ENCODE peak calls at places on chromosomes 5 and 9, in four cellular contexts. U, D, E and I are unnamed samples.
A peak's percentile ranks its signal among the peaks of the same experiment; 100 is the strongest.

GRCh38 chr9:133843250-133843649 is 105.1 kb upstream of the SARDH start:
- ATAC-seq in D (no peak), E (no peak), U (no peak), I (no peak)

GRCh38 chr9:131080589-131080988 is 15.7 kb upstream of the AIF1L start:
- ATAC-seq in E (no peak), U (no peak), D (no peak), I (no peak)

GRCh38 chr5:111851616-111852015 is 94.6 kb upstream of the NREP start:
- ATAC-seq in U (no peak), D (no peak), E (no peak), I (no peak)

GRCh38 chr5:3671366-3671765 is 75.7 kb downstream of the IRX1 start:
- ATAC-seq in U (peak; percentile 16), D (no peak), E (no peak), I (no peak)

GRCh38 chr5:31781772-31782171 is 142.8 kb downstream of the PDZD2 start:
- ATAC-seq in U (peak; percentile 16), D (no peak), E (no peak), I (no peak)

GRCh38 chr9:101115062-101115461 is 86.5 kb downstream of the PLPPR1 start:
- ATAC-seq in D (no peak), U (no peak), E (no peak), I (no peak)

GRCh38 chr9:76438841-76439588 is 20.0 kb upstream of the GCNT1 start:
- ATAC-seq in E (no peak), U (no peak), D (no peak), I (no peak)

GRCh38 chr5:125409101-125409495 is 662.7 kb upstream of the ZNF608 start:
- ATAC-seq in D (no peak), U (no peak), E (peak; percentile 62), I (no peak)

GRCh38 chr5:74934949-74935751 is 69.0 kb upstream of the FAM169A start:
- ATAC-seq in U (peak; percentile 34), E (peak; percentile 29), D (peak; percentile 72), I (peak; percentile 48)

GRCh38 chr9:86971742-86972141 is 24.4 kb upstream of the GAS1 start:
- ATAC-seq in E (no peak), D (no peak), U (no peak), I (no peak)

DNA sequence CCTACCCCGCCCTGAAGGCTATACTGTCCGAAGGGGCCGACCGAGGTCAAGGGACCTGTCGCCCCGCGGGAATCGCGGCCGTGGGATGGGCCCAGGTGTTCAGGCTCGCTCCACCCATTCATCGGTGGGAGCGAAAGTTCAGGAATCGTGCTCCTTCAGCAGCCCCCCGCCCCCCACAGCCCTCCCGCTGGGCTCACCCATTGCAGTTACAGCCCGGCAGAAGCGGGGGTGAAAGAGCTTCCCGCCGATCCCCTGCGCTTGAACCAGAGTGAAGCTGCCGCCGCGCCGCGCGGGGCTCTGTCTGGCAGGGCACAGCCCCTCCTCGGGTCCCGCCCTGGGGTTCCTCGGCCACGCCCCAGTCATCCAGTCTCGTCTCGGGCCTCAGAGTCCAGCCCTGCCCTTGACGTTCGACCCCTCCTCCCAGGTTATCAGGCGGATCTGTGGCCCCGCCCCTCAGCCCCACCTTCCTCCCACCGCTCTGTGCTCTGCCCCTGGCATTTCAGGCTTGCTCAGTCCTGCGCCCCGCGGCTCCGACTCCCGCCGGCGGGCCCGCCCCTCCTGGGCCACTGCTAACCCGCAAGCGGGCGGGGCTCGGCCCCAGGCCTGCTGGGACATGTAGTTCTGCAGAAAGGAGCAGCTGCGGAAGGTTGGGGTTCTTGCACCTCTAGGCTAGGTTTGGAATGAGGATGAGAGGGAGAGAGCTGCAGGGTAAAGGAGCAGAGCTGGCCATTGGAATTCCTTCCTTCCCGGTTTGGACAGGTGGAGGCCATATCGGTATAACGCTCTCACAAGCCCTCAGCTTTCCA is at the start of gene MYORG:
- ATAC-seq in U (peak; percentile 87), D (peak; percentile 71), E (peak; percentile 89), I (peak; percentile 89)
- TF ChIP-seq POLR2A in U (peak; percentile 78), D (no peak), E (peak; percentile 50), I (peak; percentile 34)

GRCh38 chr5:138460032-138460693 is 5.1 kb upstream of the EGR1 start:
- ATAC-seq in D (no peak), U (no peak), E (no peak), I (no peak)
- H3K27ac ChIP-seq in D (no peak overlapping the region), U (no peak overlapping the region), E (no peak overlapping the region), I (no peak overlapping the region)

GRCh38 chr9:124291801-124292396 is 34.1 kb downstream of the NEK6 start:
- ATAC-seq in D (peak; percentile 70), E (peak; percentile 19), U (peak; percentile 15), I (no peak)
- TF ChIP-seq EP300 in D (no peak), E (no peak), U (no peak), I (no peak)

GRCh38 chr5:42808888-42809611 is 2.6 kb downstream of the SELENOP start:
- ATAC-seq in D (no peak), U (no peak), E (no peak), I (no peak)

GRCh38 chr5:42806004-42806700 is 5.5 kb downstream of the SELENOP start:
- ATAC-seq in D (no peak), E (no peak), U (no peak), I (no peak)

GRCh38 chr5:42804717-42805339 is 6.9 kb downstream of the SELENOP start:
- ATAC-seq in U (no peak), E (no peak), D (no peak), I (no peak)

GRCh38 chr5:42807722-42808447 is 3.8 kb downstream of the SELENOP start:
- ATAC-seq in D (peak; percentile 73), U (no peak), E (peak; percentile 42), I (no peak)

GRCh38 chr5:42806701-42807262 is 4.9 kb downstream of the SELENOP start:
- ATAC-seq in D (no peak), E (no peak), U (no peak), I (no peak)
- TF ChIP-seq POLR2A in D (no peak), E (no peak), U (no peak), I (no peak)

GRCh38 chr9:115553082-115553481 is 435.1 kb upstream of the TNC start:
- ATAC-seq in D (no peak), U (no peak), E (no peak), I (no peak)
- H3K27ac ChIP-seq in D (no peak overlapping the region), U (no peak overlapping the region), E (no peak overlapping the region), I (no peak overlapping the region)

GRCh38 chr5:169097897-169098296 is 203.0 kb downstream of the SLIT3 start:
- ATAC-seq in D (no peak), U (no peak), E (no peak), I (no peak)

GRCh38 chr5:169100735-169101075 is 200.2 kb downstream of the SLIT3 start:
- ATAC-seq in E (peak; percentile 82), D (no peak), U (no peak), I (no peak)

GRCh38 chr5:169099801-169100734 is 200.9 kb downstream of the SLIT3 start:
- ATAC-seq in U (peak; percentile 43), D (no peak), E (peak; percentile 45), I (peak; percentile 66)

GRCh38 chr5:169097374-169097831 is 203.5 kb downstream of the SLIT3 start:
- ATAC-seq in U (no peak), E (no peak), D (no peak), I (peak; percentile 41)

GRCh38 chr5:169098331-169099121 is 202.4 kb downstream of the SLIT3 start:
- ATAC-seq in E (no peak), D (no peak), U (no peak), I (no peak)
- TF ChIP-seq EP300 in E (no peak), D (no peak), U (no peak), I (no peak)

DNA sequence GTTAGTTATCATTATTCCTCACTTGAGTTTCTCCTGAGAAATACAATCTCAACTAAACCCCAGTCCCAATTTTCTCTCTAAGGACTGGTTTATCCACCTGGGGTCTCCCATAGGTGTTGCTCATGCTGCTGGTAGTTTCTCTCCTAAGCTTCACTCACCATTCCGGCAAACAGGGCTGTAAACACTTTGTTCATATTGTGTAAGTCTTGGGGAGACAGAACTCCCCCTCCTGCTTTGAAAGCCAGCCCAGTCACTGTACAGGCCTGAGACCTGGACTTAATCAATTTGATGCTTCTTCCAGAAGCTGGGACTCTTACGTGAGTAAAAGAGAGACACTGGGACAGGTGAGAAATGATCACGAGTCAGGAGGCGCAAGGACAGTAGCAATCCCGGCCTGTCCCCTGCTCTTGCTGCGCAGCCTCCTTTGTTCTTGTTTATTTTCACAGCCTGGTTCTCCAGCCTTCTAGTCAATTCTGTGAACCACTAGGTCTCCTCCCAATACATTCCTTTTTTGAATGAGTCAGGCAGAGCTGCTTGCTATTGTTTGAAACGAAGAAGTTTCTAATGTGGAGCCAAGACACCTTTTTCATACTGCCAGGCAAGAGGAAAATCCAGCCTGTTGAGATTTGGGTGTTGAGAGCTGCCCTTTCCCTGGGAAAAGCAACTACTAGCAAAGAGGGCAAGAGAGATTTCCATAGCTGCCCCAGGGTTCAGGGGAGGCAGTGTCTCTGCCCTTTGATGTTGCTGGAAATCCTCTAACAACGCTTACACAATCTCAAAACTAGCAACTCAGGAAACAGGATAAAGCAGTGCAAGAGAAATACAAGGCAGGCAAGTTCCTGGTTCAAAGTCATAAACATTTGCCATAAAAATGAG is 9.2 kb upstream of the SHROOM1 start:
- ATAC-seq in E (no peak), U (peak; percentile 22), D (peak; percentile 72), I (peak; percentile 48)
- TF ChIP-seq POLR2A in E (no peak), U (no peak), D (peak; percentile 55), I (no peak)

DNA sequence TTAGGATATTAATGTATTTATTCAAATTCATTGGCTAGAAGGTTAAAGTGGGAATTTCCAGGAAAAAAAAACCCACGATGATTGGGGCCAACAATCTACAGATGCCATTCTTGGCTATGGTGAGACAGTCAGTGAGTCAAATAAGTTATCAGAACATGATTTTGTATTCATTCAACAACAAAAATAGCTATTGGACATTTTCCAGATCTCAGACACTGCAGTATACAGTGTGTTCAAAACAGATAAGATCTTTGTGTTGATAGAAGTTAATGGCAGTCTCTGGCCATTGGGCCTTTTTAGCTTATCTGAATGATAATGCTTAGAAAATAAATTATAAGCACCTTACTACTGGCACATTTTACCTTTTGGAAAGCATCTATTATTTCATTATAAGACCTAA is 547.7 kb downstream of the MAT2B start:
- ATAC-seq in U (no peak), D (no peak), E (no peak), I (no peak)
- H3K27ac ChIP-seq in U (no peak overlapping the region), D (no peak overlapping the region), E (no peak overlapping the region), I (no peak overlapping the region)

GRCh38 chr5:140977003-140977402 is 10.7 kb downstream of the PCDHAC2 start:
- ATAC-seq in U (peak; percentile 66), E (no peak), D (no peak), I (peak; percentile 41)
- TF ChIP-seq EP300 in U (no peak), E (no peak), D (no peak), I (no peak)

GRCh38 chr5:172623313-172623980 is 17.6 kb upstream of the NEURL1B start:
- ATAC-seq in U (no peak), D (no peak), E (no peak), I (no peak)

GRCh38 chr5:172624083-172624995 is 16.7 kb upstream of the NEURL1B start:
- ATAC-seq in D (no peak), U (no peak), E (no peak), I (no peak)

GRCh38 chr5:172620506-172620905 is 20.6 kb upstream of the NEURL1B start:
- ATAC-seq in U (no peak), E (no peak), D (no peak), I (no peak)

GRCh38 chr5:172624996-172625939 is 15.8 kb upstream of the NEURL1B start:
- ATAC-seq in U (no peak), D (no peak), E (no peak), I (no peak)

GRCh38 chr5:172622091-172623046 is 18.7 kb upstream of the NEURL1B start:
- ATAC-seq in E (peak; percentile 55), U (no peak), D (peak; percentile 27), I (no peak)
- TF ChIP-seq POLR2A in E (no peak), U (no peak), D (no peak), I (no peak)